ENCODE peak calls at places on chromosomes 3 and 15, in nine cellular contexts. One of them, this sample, is unnamed.

GRCh38 chr15:85314653-85315052 is 65.8 kb upstream of the AKAP13 start:
- DNase-seq in nephron progenitor cell: no peak
- DNase-seq in ascending aorta: no peak
- DNase-seq in GM12891: no peak
- DNase-seq in stimulated activated CD8-positive, alpha-beta memory T cell treated with anti-CD3 and anti-CD28 coated beads, Interleukin-15, amount 100 ng/mL, for 24 hours: no peak
- DNase-seq in AG10803: peak
- DNase-seq in 8988T: no peak
- DNase-seq in renal cortical epithelial cell: no peak
- DNase-seq in GM10248: no peak
- DNase-seq in this sample: no peak

GRCh38 chr3:194119831-194120230 is 16.1 kb upstream of the HES1 start:
- DNase-seq in GM10248: no peak
- DNase-seq in GM12891: no peak
- DNase-seq in stimulated activated CD8-positive, alpha-beta memory T cell treated with anti-CD3 and anti-CD28 coated beads, Interleukin-15, amount 100 ng/mL, for 24 hours: no peak
- DNase-seq in ascending aorta: no peak
- DNase-seq in 8988T: no peak
- DNase-seq in AG10803: no peak
- DNase-seq in renal cortical epithelial cell: no peak
- DNase-seq in nephron progenitor cell: no peak
- DNase-seq in this sample: no peak

GRCh38 chr3:177673105-177673804 is 476.0 kb upstream of the TBL1XR1 start:
- DNase-seq in AG10803: peak
- DNase-seq in GM12891: no peak
- DNase-seq in 8988T: no peak
- DNase-seq in nephron progenitor cell: no peak
- DNase-seq in stimulated activated CD8-positive, alpha-beta memory T cell treated with anti-CD3 and anti-CD28 coated beads, Interleukin-15, amount 100 ng/mL, for 24 hours: no peak
- DNase-seq in ascending aorta: no peak
- DNase-seq in renal cortical epithelial cell: peak
- DNase-seq in GM10248: no peak
- DNase-seq in this sample: peak

GRCh38 chr3:32794487-32795308 is 23.1 kb upstream of the TRIM71 start:
- DNase-seq in ascending aorta: no peak
- DNase-seq in AG10803: no peak
- DNase-seq in 8988T: no peak
- DNase-seq in renal cortical epithelial cell: no peak
- DNase-seq in GM10248: no peak
- DNase-seq in GM12891: no peak
- DNase-seq in nephron progenitor cell: no peak
- DNase-seq in stimulated activated CD8-positive, alpha-beta memory T cell treated with anti-CD3 and anti-CD28 coated beads, Interleukin-15, amount 100 ng/mL, for 24 hours: no peak
- DNase-seq in this sample: no peak

GRCh38 chr3:172056416-172056815 is 17.0 kb downstream of the FNDC3B start:
- DNase-seq in GM12891: no peak
- DNase-seq in nephron progenitor cell: no peak
- DNase-seq in 8988T: no peak
- DNase-seq in AG10803: no peak
- DNase-seq in stimulated activated CD8-positive, alpha-beta memory T cell treated with anti-CD3 and anti-CD28 coated beads, Interleukin-15, amount 100 ng/mL, for 24 hours: no peak
- DNase-seq in ascending aorta: no peak
- DNase-seq in renal cortical epithelial cell: no peak
- DNase-seq in GM10248: no peak
- DNase-seq in this sample: no peak

GRCh38 chr3:12004741-12005513 is 739 bp downstream of the SYN2 start:
- DNase-seq in renal cortical epithelial cell: no peak
- DNase-seq in nephron progenitor cell: peak
- DNase-seq in 8988T: peak
- DNase-seq in stimulated activated CD8-positive, alpha-beta memory T cell treated with anti-CD3 and anti-CD28 coated beads, Interleukin-15, amount 100 ng/mL, for 24 hours: no peak
- DNase-seq in ascending aorta: no peak
- DNase-seq in GM12891: no peak
- DNase-seq in AG10803: no peak
- DNase-seq in GM10248: peak
- DNase-seq in this sample: no peak

GRCh38 chr3:195863121-195864061 is 45.0 kb downstream of the TNK2 start:
- DNase-seq in GM10248: peak
- DNase-seq in stimulated activated CD8-positive, alpha-beta memory T cell treated with anti-CD3 and anti-CD28 coated beads, Interleukin-15, amount 100 ng/mL, for 24 hours: peak
- DNase-seq in GM12891: peak
- DNase-seq in nephron progenitor cell: peak
- DNase-seq in AG10803: peak
- DNase-seq in 8988T: peak
- DNase-seq in ascending aorta: peak
- DNase-seq in renal cortical epithelial cell: peak
- DNase-seq in this sample: peak

GRCh38 chr3:32304510-32304909 is 66.0 kb downstream of the CMTM8 start:
- DNase-seq in GM12891: no peak
- DNase-seq in 8988T: no peak
- DNase-seq in stimulated activated CD8-positive, alpha-beta memory T cell treated with anti-CD3 and anti-CD28 coated beads, Interleukin-15, amount 100 ng/mL, for 24 hours: no peak
- DNase-seq in AG10803: no peak
- DNase-seq in renal cortical epithelial cell: peak
- DNase-seq in GM10248: no peak
- DNase-seq in nephron progenitor cell: no peak
- DNase-seq in ascending aorta: no peak
- DNase-seq in this sample: no peak

GRCh38 chr3:71433631-71434030 is 149.9 kb downstream of the FOXP1 start:
- DNase-seq in GM12891: no peak
- DNase-seq in GM10248: no peak
- DNase-seq in nephron progenitor cell: no peak
- DNase-seq in renal cortical epithelial cell: no peak
- DNase-seq in stimulated activated CD8-positive, alpha-beta memory T cell treated with anti-CD3 and anti-CD28 coated beads, Interleukin-15, amount 100 ng/mL, for 24 hours: no peak
- DNase-seq in AG10803: no peak
- DNase-seq in ascending aorta: no peak
- DNase-seq in 8988T: no peak
- DNase-seq in this sample: no peak

GRCh38 chr15:66563126-66563525 is 2.7 kb downstream of the LCTL start:
- DNase-seq in ascending aorta: no peak
- DNase-seq in nephron progenitor cell: no peak
- DNase-seq in renal cortical epithelial cell: no peak
- DNase-seq in GM10248: no peak
- DNase-seq in 8988T: no peak
- DNase-seq in stimulated activated CD8-positive, alpha-beta memory T cell treated with anti-CD3 and anti-CD28 coated beads, Interleukin-15, amount 100 ng/mL, for 24 hours: no peak
- DNase-seq in AG10803: peak
- DNase-seq in GM12891: no peak
- DNase-seq in this sample: no peak

GRCh38 chr3:164030194-164030593 is 1048.1 kb downstream of the SI start:
- DNase-seq in ascending aorta: no peak
- DNase-seq in stimulated activated CD8-positive, alpha-beta memory T cell treated with anti-CD3 and anti-CD28 coated beads, Interleukin-15, amount 100 ng/mL, for 24 hours: no peak
- DNase-seq in renal cortical epithelial cell: no peak
- DNase-seq in AG10803: no peak
- DNase-seq in nephron progenitor cell: no peak
- DNase-seq in 8988T: no peak
- DNase-seq in GM12891: no peak
- DNase-seq in GM10248: no peak
- DNase-seq in this sample: no peak

GRCh38 chr3:13545952-13546454 is 2.9 kb upstream of the FBLN2 start:
- DNase-seq in ascending aorta: no peak
- DNase-seq in GM10248: no peak
- DNase-seq in nephron progenitor cell: no peak
- DNase-seq in AG10803: no peak
- DNase-seq in GM12891: no peak
- DNase-seq in renal cortical epithelial cell: no peak
- DNase-seq in 8988T: no peak
- DNase-seq in stimulated activated CD8-positive, alpha-beta memory T cell treated with anti-CD3 and anti-CD28 coated beads, Interleukin-15, amount 100 ng/mL, for 24 hours: no peak
- DNase-seq in this sample: no peak

GRCh38 chr15:92899910-92900711 is at the start of gene CHD2:
- DNase-seq in GM12891: no peak
- DNase-seq in AG10803: peak
- DNase-seq in GM10248: peak
- DNase-seq in renal cortical epithelial cell: peak
- DNase-seq in ascending aorta: no peak
- DNase-seq in 8988T: no peak
- DNase-seq in stimulated activated CD8-positive, alpha-beta memory T cell treated with anti-CD3 and anti-CD28 coated beads, Interleukin-15, amount 100 ng/mL, for 24 hours: peak
- DNase-seq in nephron progenitor cell: peak
- DNase-seq in this sample: peak

GRCh38 chr3:197025736-197026480 is 3.7 kb downstream of the MELTF start:
- DNase-seq in AG10803: no peak
- DNase-seq in GM10248: no peak
- DNase-seq in GM12891: no peak
- DNase-seq in renal cortical epithelial cell: no peak
- DNase-seq in stimulated activated CD8-positive, alpha-beta memory T cell treated with anti-CD3 and anti-CD28 coated beads, Interleukin-15, amount 100 ng/mL, for 24 hours: no peak
- DNase-seq in ascending aorta: no peak
- DNase-seq in 8988T: no peak
- DNase-seq in nephron progenitor cell: no peak
- DNase-seq in this sample: no peak

This sample was measured in OCI-M1.